ENCODE peak calls at places on chromosomes 2 and 18, in four cellular contexts. S is stomach, N is esophagus muscularis mucosa, D is Calu3. F is an unnamed sample.

GRCh38 chr2:120379916-120380893 is 34.3 kb downstream of the INHBB start:
- DNase-seq in S (peak), N (no peak), D (no peak), F (no peak)

GRCh38 chr18:361941-362913 is 94.4 kb upstream of the THOC1 start:
- DNase-seq in S (no peak), N (no peak), D (peak), F (no peak)

GRCh38 chr2:143397886-143398614 is 268.8 kb downstream of the ARHGAP15 start:
- DNase-seq in D (no peak), N (no peak), S (no peak), F (no peak)

GRCh38 chr2:64750817-64751285 is 97.1 kb upstream of the SERTAD2 start:
- DNase-seq in S (peak), N (peak), D (peak), F (peak)

GRCh38 chr18:8952796-8953760 is 149.4 kb upstream of the NDUFV2 start:
- DNase-seq in D (no peak), N (no peak), S (no peak), F (no peak)

GRCh38 chr2:173175222-173175621 is 99.6 kb downstream of the MAP3K20 start:
- DNase-seq in N (no peak), D (no peak), S (no peak), F (no peak)

GRCh38 chr18:8117008-8117376 is 492.2 kb upstream of the RAB12 start:
- DNase-seq in N (no peak), D (no peak), S (no peak), F (no peak)

GRCh38 chr2:158191569-158191968 is 89.9 kb downstream of the UPP2 start:
- DNase-seq in D (no peak), S (no peak), N (no peak), F (no peak)

GRCh38 chr2:15729709-15730544 is 138.3 kb downstream of the DDX1 start:
- DNase-seq in S (peak), D (no peak), N (no peak), F (no peak)

GRCh38 chr18:48230459-48231113 is 178.6 kb downstream of the ZBTB7C start:
- DNase-seq in S (peak), N (no peak), D (peak), F (peak)

GRCh38 chr2:177165731-177166711 is 46.6 kb upstream of the HNRNPA3 start:
- DNase-seq in S (no peak), D (no peak), N (no peak), F (peak)

GRCh38 chr2:40797115-40797514 is 345.2 kb upstream of the SLC8A1 start:
- DNase-seq in D (peak), S (no peak), N (no peak), F (no peak)

GRCh38 chr2:112834379-112835014 is 2.1 kb downstream of the IL1B start:
- DNase-seq in N (no peak), D (peak), S (peak), F (no peak)

GRCh38 chr2:134912406-134912805 is 6.2 kb upstream of the CCNT2 start:
- DNase-seq in N (no peak), S (no peak), D (no peak), F (no peak)

GRCh38 chr2:150520887-150521664 is 33.6 kb upstream of the RND3 start:
- DNase-seq in D (peak), N (no peak), S (no peak), F (no peak)

GRCh38 chr2:127612111-127612822 is 33.7 kb upstream of the GPR17 start:
- DNase-seq in S (peak), D (no peak), N (no peak), F (no peak)

GRCh38 chr18:35497006-35497333 is 790 bp downstream of the INO80C start:
- DNase-seq in S (no peak), N (no peak), D (no peak), F (no peak)

GRCh38 chr2:96953611-96954489 is 32.5 kb downstream of the FAM178B start:
- DNase-seq in S (no peak), N (no peak), D (no peak), F (peak)

GRCh38 chr2:225165052-225165451 is 122.8 kb upstream of the DOCK10 start:
- DNase-seq in D (no peak), S (no peak), N (no peak), F (no peak)

GRCh38 chr2:235421618-235422017 is 72.2 kb upstream of the AGAP1 start:
- DNase-seq in D (no peak), S (peak), N (no peak), F (no peak)

GRCh38 chr2:128384446-128384845 is 65.8 kb upstream of the HS6ST1 start:
- DNase-seq in N (no peak), S (peak), D (no peak), F (no peak)

GRCh38 chr2:98822301-98823164 is 91.6 kb upstream of the MGAT4A start:
- DNase-seq in D (no peak), S (peak), N (peak), F (peak)

GRCh38 chr2:124079045-124079444 is 54.0 kb downstream of the CNTNAP5 start:
- DNase-seq in S (no peak), N (no peak), D (no peak), F (no peak)

GRCh38 chr2:44362207-44363015 is 664 bp downstream of the CAMKMT start:
- DNase-seq in D (peak), N (peak), S (peak), F (peak)

GRCh38 chr2:101843471-101843870 is 146.0 kb downstream of the MAP4K4 start:
- DNase-seq in D (no peak), N (no peak), S (no peak), F (no peak)

GRCh38 chr18:32049393-32050161 is 31.0 kb downstream of the RNF125 start:
- DNase-seq in D (no peak), S (peak), N (peak), F (no peak)

GRCh38 chr2:104919127-104919526 is 65.2 kb downstream of the POU3F3 start:
- DNase-seq in D (peak), N (no peak), S (peak), F (no peak)

GRCh38 chr2:223598994-223599645 is 3.0 kb downstream of the SCG2 start:
- DNase-seq in N (no peak), S (no peak), D (no peak), F (no peak)

GRCh38 chr2:203170502-203170901 is 68.3 kb upstream of the CYP20A1 start:
- DNase-seq in D (no peak), S (no peak), N (no peak), F (no peak)

DNA sequence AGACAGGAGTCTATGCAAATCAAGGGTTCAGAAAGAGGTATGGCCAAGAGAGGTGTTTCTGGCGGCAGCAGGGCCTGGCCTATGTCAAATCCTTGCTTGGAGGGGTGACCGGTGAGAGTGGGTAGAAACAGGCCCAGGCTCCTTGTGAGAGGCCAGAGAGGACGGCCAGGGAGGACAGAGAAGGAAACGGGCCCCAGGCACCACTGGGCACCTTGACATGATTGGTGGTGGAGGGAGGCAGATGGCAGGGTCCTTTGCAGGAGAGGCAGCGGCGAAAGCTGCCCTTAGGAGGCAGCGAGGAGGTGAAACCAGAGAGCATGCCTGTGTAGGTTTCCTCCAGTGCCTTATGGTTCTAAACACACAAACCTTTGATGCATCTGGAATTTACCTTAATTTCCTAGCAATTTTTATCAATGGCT is 6.2 kb downstream of the RAMP1 start:
- DNase-seq in S (no peak), N (peak), D (no peak), F (no peak)
- TF ChIP-seq CTCF in S (no peak), N (no peak), D (no peak), F (no peak)

DNA sequence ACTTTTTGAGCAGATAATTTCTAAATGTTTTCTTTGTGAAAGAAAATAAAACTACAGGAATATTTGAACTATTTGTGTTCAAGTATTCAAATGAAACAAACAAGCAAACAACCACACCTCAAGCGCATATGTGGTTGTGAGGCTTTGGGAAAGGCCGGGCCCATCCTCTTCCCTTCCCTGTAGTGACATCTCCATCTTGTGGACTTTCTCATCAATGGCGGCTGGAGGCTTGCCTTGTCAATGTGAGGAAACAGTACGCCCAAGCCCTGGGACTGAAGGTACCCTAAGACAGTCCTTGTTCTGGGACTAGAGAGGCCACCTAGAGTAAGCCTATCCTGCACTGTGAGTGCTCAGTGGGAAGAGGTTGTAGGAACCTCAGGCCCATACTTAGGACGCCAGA is 166.8 kb downstream of the TPGS2 start:
- DNase-seq in N (no peak), S (no peak), D (peak), F (no peak)
- TF ChIP-seq CTCF in N (no peak), S (no peak), D (no peak), F (peak)

GRCh38 chr18:12744103-12744502 is 41.3 kb downstream of the PSMG2 start:
- DNase-seq in D (no peak), S (no peak), N (no peak), F (peak)
- TF ChIP-seq CTCF in D (no peak), S (peak), N (peak), F (peak)

GRCh38 chr2:10493636-10494281 is 45.6 kb upstream of the ODC1 start:
- DNase-seq in N (no peak), D (peak), S (peak), F (peak)
- TF ChIP-seq CTCF in N (no peak), D (no peak), S (no peak), F (no peak)

GRCh38 chr18:65523461-65523860 is 227.4 kb upstream of the CDH7 start:
- DNase-seq in S (no peak), D (no peak), N (no peak), F (no peak)
- TF ChIP-seq CTCF in S (no peak), D (no peak), N (no peak), F (no peak)

GRCh38 chr2:46170011-46170410 is 127.2 kb upstream of the EPAS1 start:
- DNase-seq in S (no peak), N (no peak), D (no peak), F (no peak)

GRCh38 chr2:46171441-46171953 is 125.7 kb upstream of the EPAS1 start:
- DNase-seq in S (no peak), N (no peak), D (no peak), F (no peak)

GRCh38 chr2:46171996-46172546 is 125.1 kb upstream of the EPAS1 start:
- DNase-seq in D (no peak), S (no peak), N (no peak), F (no peak)

GRCh38 chr2:46169452-46169851 is 127.8 kb upstream of the EPAS1 start:
- DNase-seq in N (no peak), S (no peak), D (no peak), F (no peak)

GRCh38 chr2:46170611-46171385 is 126.4 kb upstream of the EPAS1 start:
- DNase-seq in N (no peak), D (no peak), S (no peak), F (no peak)
- TF ChIP-seq CTCF in N (no peak), D (no peak), S (no peak), F (no peak)

DNA sequence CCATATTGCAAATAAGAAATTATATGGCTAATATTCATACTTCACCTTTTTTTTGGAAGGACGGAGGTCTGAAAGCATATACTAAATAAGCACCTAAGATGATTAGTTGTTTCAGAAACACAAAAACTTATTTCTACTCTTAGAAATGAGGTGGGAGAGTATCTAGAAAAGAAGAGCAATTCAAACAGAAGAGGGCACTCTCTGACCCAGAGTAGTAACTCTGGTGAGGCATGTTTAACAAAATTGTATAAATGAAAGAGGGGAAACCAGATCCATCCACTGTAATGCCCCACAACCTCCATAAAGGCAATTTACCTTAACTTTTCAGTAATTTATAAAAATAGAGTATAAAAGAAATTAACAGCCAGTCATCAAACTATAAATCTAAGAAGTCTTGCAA is 669.6 kb upstream of the VRK2 start:
- DNase-seq in D (no peak), N (no peak), S (no peak), F (peak)
- TF ChIP-seq CTCF in D (no peak), N (no peak), S (no peak), F (peak)

DNA sequence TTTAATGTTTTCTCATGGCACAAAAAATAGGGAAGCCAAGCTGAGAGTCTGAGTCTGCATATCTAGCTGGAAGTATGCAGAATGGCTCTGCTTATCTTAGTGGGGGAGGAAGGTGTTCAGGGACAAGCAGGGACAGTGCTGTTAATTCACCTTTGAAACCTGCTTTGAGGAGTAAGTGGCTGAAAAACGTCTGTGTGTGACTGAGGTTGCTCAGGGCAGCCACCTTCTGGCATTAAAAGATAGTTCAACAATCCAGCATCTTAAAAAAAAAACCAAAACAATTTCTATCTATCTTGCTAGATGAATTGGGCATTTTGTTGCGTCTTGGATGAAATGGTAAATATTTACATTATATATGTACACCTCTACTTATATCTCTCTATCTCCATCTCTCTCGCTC is 2.0 kb upstream of the TRPM8 start:
- DNase-seq in S (no peak), N (peak), D (no peak), F (no peak)
- TF ChIP-seq CTCF in S (no peak), N (no peak), D (no peak), F (peak)

DNA sequence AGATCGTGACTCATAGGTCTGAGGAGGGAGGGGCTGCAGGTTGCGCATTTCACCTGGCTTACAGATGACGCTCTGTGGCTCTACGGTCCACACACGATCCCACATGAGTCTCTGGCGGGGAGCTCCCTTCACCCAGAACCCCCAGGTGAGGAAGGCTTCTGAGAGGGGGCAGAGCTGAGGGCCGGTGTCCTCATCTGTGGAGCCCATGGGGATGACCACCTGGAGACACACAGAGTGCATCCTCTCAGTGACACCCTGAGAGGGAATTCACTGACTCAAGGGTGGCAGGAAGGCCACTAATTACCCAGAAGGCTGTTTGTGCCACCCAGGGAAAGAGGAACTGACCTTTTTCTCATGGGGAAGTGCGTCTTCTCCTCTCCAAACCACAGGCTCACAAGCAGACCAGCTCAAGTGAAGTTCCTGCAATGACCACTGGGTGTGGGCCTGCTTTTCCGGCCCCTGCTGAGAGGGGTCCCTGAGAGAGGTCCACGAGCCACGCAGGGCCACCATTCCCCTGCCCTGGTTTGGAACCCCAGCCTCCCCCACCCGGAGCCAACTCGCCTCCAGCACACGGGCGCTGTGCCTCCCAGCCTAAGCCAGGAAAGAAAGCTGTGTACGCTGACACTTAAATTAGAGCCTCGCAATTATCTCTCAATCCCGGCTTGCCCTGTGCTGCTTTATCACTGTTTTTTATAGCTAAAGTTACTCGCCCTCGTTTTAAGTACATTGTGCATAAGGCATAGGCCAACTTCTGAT is 114.1 kb downstream of the BCL11A start:
- DNase-seq in S (peak), N (peak), D (peak), F (peak)
- TF ChIP-seq CTCF in S (peak), N (peak), D (peak), F (peak)